ENCODE peak calls at places on chromosomes 3 and 15, in five cellular contexts. L is HepG2, D is GM12878, R is H1, I is NT2/D1. E is an unnamed sample.

GRCh38 chr3:43894176-43895049 is 203.7 kb downstream of the ABHD5 start:
- DNase-seq in I (no peak), D (no peak), R (peak; percentile 39), L (no peak), E (peak; percentile 74)

GRCh38 chr15:63172376-63173115 is 15.3 kb upstream of the RPS27L start:
- DNase-seq in R (no peak), D (no peak), L (no peak), I (no peak), E (no peak)

GRCh38 chr15:48693474-48693873 is 48.0 kb upstream of the FBN1 start:
- DNase-seq in R (no peak), D (no peak), I (no peak), L (no peak), E (no peak)

GRCh38 chr3:188154758-188155574 is 1.0 kb downstream of the LPP start:
- DNase-seq in D (no peak), R (no peak), I (no peak), L (no peak), E (no peak)

GRCh38 chr15:48785712-48786111 is 25.2 kb downstream of the CEP152 start:
- DNase-seq in L (no peak), D (no peak), I (no peak), R (no peak), E (no peak)

GRCh38 chr3:115602194-115602593 is 21.1 kb upstream of the GAP43 start:
- DNase-seq in I (no peak), D (no peak), L (no peak), R (no peak), E (no peak)

GRCh38 chr3:147159141-147159540 is 247.2 kb downstream of the ZIC4 start:
- DNase-seq in L (no peak), D (no peak), I (no peak), R (no peak), E (no peak)

GRCh38 chr15:80569656-80570055 is 125.5 kb upstream of the ABHD17C start:
- DNase-seq in D (no peak), R (no peak), L (no peak), I (no peak), E (no peak)

GRCh38 chr3:14145236-14145635 is 20.4 kb downstream of the TMEM43 start:
- DNase-seq in D (no peak), I (no peak), L (no peak), R (no peak), E (no peak)

GRCh38 chr15:91980502-91981267 is 127.2 kb downstream of the SLCO3A1 start:
- DNase-seq in L (no peak), D (no peak), R (no peak), I (no peak), E (no peak)

GRCh38 chr15:88690331-88690730 is 51.5 kb downstream of the ISG20 start:
- DNase-seq in L (no peak), I (no peak), D (no peak), R (no peak), E (no peak)

GRCh38 chr3:69012836-69013255 is 638 bp downstream of the EOGT start:
- DNase-seq in I (no peak), L (peak; percentile 22), D (no peak), R (no peak), E (peak; percentile 48)

GRCh38 chr3:146130881-146131371 is 30.1 kb downstream of the PLOD2 start:
- DNase-seq in L (no peak), I (no peak), R (no peak), D (no peak), E (no peak)

GRCh38 chr3:128820252-128820839 is 59.1 kb upstream of the ACAD9 start:
- DNase-seq in I (no peak), R (no peak), D (no peak), L (no peak), E (no peak)

GRCh38 chr3:119582178-119582577 is 2.9 kb downstream of the ADPRH start:
- DNase-seq in R (no peak), D (no peak), L (no peak), I (no peak), E (no peak)

GRCh38 chr3:169479314-169479939 is 184.1 kb downstream of the MECOM start:
- DNase-seq in I (no peak), D (no peak), L (no peak), R (no peak), E (no peak)

GRCh38 chr3:44862221-44862637 is 517 bp downstream of the TMEM42 start:
- DNase-seq in D (no peak), R (no peak), I (no peak), L (peak; percentile 9), E (no peak)

GRCh38 chr3:49554639-49555265 is 475 bp downstream of the BSN start:
- DNase-seq in D (no peak), I (no peak), R (no peak), L (no peak), E (no peak)

GRCh38 chr3:46280105-46280797 is 38.0 kb downstream of the CCR3 start:
- DNase-seq in D (no peak), L (no peak), R (no peak), I (no peak), E (no peak)

GRCh38 chr15:88454231-88454630 is 13.0 kb downstream of the MRPL46 start:
- DNase-seq in L (no peak), I (no peak), R (no peak), D (no peak), E (no peak)

GRCh38 chr15:85685366-85685765 is 109.4 kb downstream of the KLHL25 start:
- DNase-seq in I (no peak), L (no peak), D (no peak), R (no peak), E (no peak)

GRCh38 chr15:25090073-25090733 is 135.4 kb downstream of the SNRPN start:
- DNase-seq in D (no peak), I (no peak), R (no peak), L (no peak), E (no peak)

GRCh38 chr3:142802891-142803290 is 79.1 kb downstream of the TRPC1 start:
- DNase-seq in R (no peak), I (no peak), L (no peak), D (no peak), E (no peak)

GRCh38 chr15:87846746-87847145 is 409.8 kb downstream of the NTRK3 start:
- DNase-seq in I (no peak), D (no peak), L (no peak), R (no peak), E (no peak)

DNA sequence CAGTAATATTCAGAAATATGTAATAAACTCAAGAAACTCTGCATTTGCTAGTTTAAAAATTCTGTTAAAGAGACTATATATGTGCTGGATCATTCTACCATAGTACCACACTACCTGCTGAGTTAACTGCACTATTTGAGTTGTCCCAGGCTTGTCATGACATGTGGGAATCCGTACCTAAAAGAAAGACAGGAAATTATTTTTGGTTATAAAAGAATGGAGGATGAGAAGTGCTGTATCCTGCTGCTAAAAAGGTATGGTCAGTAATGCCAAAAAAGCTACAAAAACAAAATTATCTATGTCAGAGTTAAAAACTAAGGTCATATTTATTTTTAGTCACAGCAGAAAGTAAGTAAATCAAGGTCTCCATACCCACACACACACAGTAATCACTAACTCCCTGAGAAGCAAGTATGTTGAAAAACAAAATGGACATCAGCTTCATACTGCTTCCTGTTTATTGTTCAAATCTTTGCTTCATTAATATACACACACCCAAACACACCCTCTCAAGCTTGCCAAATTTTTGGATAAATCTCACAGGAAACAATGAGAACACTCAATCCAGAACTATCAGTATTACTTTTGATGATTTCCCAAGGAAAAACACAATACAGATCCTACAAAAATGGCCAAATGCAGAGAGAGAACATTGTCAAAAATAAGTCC is 33.7 kb downstream of the DENND6A start:
- DNase-seq in I (no peak), R (no peak), D (no peak), L (no peak), E (no peak)
- TF ChIP-seq SUZ12 in I (no peak), R (no peak), D (no peak), L (no peak), E (no peak)

DNA sequence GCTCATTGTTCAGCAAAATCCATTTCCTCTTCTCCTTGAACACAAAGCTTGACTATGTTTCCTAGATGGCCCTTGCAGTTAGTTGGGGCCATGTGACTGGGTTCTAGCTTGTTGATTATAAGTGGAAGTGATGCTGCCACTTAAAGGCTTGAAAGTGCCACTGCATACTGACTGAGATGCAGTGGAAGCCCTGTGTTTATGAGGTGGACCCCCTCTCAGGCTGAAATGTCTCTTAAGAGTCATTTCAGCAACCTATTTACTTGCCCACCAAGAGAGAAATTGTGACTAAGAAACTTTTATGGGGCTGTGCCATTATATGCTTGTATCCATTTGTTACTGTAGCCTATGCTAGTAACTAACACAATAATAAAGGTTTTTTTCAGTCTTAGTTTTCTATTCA is 8.4 kb upstream of the ANP32A start:
- DNase-seq in L (peak; percentile 27), D (no peak), R (no peak), I (no peak), E (peak; percentile 46)
- TF ChIP-seq SUZ12 in L (no peak), D (no peak), R (no peak), I (no peak), E (no peak)

GRCh38 chr15:90306560-90306959 is 41.1 kb downstream of the NGRN start:
- DNase-seq in R (no peak), I (no peak), L (no peak), D (peak; percentile 36), E (no peak)
- TF ChIP-seq SUZ12 in R (no peak), I (no peak), L (no peak), D (no peak), E (no peak)

GRCh38 chr15:66703540-66703941 is 1.5 kb downstream of the SMAD6 start:
- DNase-seq in R (no peak), I (no peak), L (no peak), D (no peak), E (no peak)
- TF ChIP-seq SUZ12 in R (peak; percentile 49), I (no peak), L (no peak), D (peak; percentile 87), E (no peak)

GRCh38 chr3:114405202-114405601 is 111.4 kb downstream of the TIGIT start:
- DNase-seq in L (no peak), R (no peak), D (no peak), I (no peak), E (no peak)

GRCh38 chr3:114404590-114404989 is 110.8 kb downstream of the TIGIT start:
- DNase-seq in R (no peak), L (no peak), I (no peak), D (no peak), E (no peak)

GRCh38 chr3:114401346-114401745 is 107.5 kb downstream of the TIGIT start:
- DNase-seq in D (no peak), R (no peak), I (no peak), L (no peak), E (no peak)

GRCh38 chr3:114400369-114400768 is 106.5 kb downstream of the TIGIT start:
- DNase-seq in I (no peak), L (no peak), R (no peak), D (no peak), E (no peak)

DNA sequence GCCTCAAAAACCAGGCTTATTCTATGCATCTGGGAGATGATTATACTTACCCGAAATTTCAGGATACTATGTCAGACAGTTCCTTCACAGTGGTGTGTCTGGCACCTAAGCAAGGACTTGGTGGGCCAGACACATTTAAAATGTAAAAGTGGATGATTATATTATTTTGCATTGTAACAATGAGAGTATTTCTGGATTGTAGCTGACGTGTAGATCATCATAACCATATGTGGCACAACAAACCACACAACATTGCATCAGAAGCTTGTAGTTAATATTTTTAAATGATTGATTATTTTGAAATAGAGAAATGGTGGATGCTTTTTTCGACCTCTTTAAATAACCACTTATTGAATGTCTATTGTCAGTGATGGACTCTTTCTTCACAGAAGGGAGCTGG is 109.0 kb downstream of the TIGIT start:
- DNase-seq in I (no peak), L (no peak), D (no peak), R (no peak), E (no peak)
- TF ChIP-seq SUZ12 in I (no peak), L (no peak), D (no peak), R (no peak), E (no peak)

E was measured in HEK293T.